ENCODE peak calls at places on chromosomes 3 and 15, in four cellular contexts. X is HepG2; Z is CD8-positive, alpha-beta memory T cell; M is AG04450. U is an unnamed sample.

GRCh38 chr3:93924491-93924890 is 49.2 kb downstream of the PROS1 start:
- DNase-seq in X (no peak), Z (no peak), M (no peak), U (no peak)

GRCh38 chr3:87287025-87287424 is 10.6 kb upstream of the POU1F1 start:
- DNase-seq in X (no peak), Z (no peak), M (no peak), U (no peak)

GRCh38 chr3:127637971-127638370 is 9.0 kb downstream of the PODXL2 start:
- DNase-seq in X (no peak), Z (no peak), M (no peak), U (no peak)

GRCh38 chr3:117836296-117836695 is 1126.7 kb downstream of the TUSC7 start:
- DNase-seq in X (no peak), Z (no peak), M (no peak), U (no peak)

GRCh38 chr3:105316307-105316706 is 50.4 kb upstream of the ALCAM start:
- DNase-seq in X (no peak), Z (no peak), M (no peak), U (no peak)

GRCh38 chr3:39196671-39197446 is 4.5 kb upstream of the XIRP1 start:
- DNase-seq in X (no peak), Z (no peak), M (no peak), U (peak)

GRCh38 chr15:95680693-95681092 is 649.8 kb upstream of the NR2F2 start:
- DNase-seq in X (no peak), Z (no peak), M (no peak), U (no peak)

GRCh38 chr3:197354195-197355059 is 56.0 kb upstream of the DLG1 start:
- DNase-seq in X (no peak), Z (no peak), M (peak), U (peak)

GRCh38 chr15:43544266-43544665 is 26.9 kb downstream of the MAP1A start:
- DNase-seq in X (no peak), Z (no peak), M (no peak), U (no peak)

GRCh38 chr15:48667701-48668100 is 22.2 kb upstream of the FBN1 start:
- DNase-seq in X (no peak), Z (no peak), M (no peak), U (no peak)

GRCh38 chr3:177680442-177680821 is 483.1 kb upstream of the TBL1XR1 start:
- DNase-seq in X (no peak), Z (no peak), M (no peak), U (no peak)

GRCh38 chr3:69142090-69142489 is 19.7 kb upstream of the LMOD3 start:
- DNase-seq in X (no peak), Z (no peak), M (peak), U (no peak)

GRCh38 chr3:156201411-156202405 is 81.3 kb downstream of the KCNAB1 start:
- DNase-seq in X (no peak), Z (no peak), M (no peak), U (no peak)

GRCh38 chr3:183775781-183776180 is 49.6 kb downstream of the MAP6D1 start:
- DNase-seq in X (no peak), Z (no peak), M (no peak), U (peak)

GRCh38 chr3:18988619-18989229 is 159.6 kb upstream of the KCNH8 start:
- DNase-seq in X (peak), Z (peak), M (no peak), U (no peak)

GRCh38 chr15:100131321-100132224 is 210.2 kb downstream of the ADAMTS17 start:
- DNase-seq in X (peak), Z (no peak), M (no peak), U (peak)

GRCh38 chr15:40235201-40235890 is 3.5 kb upstream of the PAK6 start:
- DNase-seq in X (no peak), Z (no peak), M (no peak), U (no peak)

GRCh38 chr15:99967841-99968371 is 234.7 kb upstream of the LYSMD4 start:
- DNase-seq in X (no peak), Z (no peak), M (no peak), U (no peak)

GRCh38 chr3:21506061-21506460 is 244.9 kb downstream of the ZNF385D start:
- DNase-seq in X (no peak), Z (no peak), M (no peak), U (no peak)

GRCh38 chr3:131350506-131350905 is 31.1 kb upstream of the NUDT16 start:
- DNase-seq in X (no peak), Z (no peak), M (no peak), U (no peak)

GRCh38 chr3:21526461-21526860 is 224.5 kb downstream of the ZNF385D start:
- DNase-seq in X (no peak), Z (no peak), M (no peak), U (no peak)

GRCh38 chr3:122392868-122393844 is 9.2 kb downstream of the FAM162A start:
- DNase-seq in X (peak), Z (peak), M (no peak), U (no peak)

GRCh38 chr15:42134617-42135243 is 21.7 kb downstream of the PLA2G4F start:
- DNase-seq in X (peak), Z (no peak), M (no peak), U (no peak)

GRCh38 chr3:137792633-137793271 is 28.6 kb downstream of the SOX14 start:
- DNase-seq in X (peak), Z (no peak), M (no peak), U (no peak)

GRCh38 chr15:90934256-90934948 is 683 bp upstream of the UNC45A start:
- DNase-seq in X (peak), Z (peak), M (peak), U (peak)

GRCh38 chr3:64121750-64122311 is 98.5 kb upstream of the PSMD6 start:
- DNase-seq in X (no peak), Z (no peak), M (no peak), U (no peak)

GRCh38 chr15:35678774-35679173 is 132.8 kb upstream of the DPH6 start:
- DNase-seq in X (no peak), Z (no peak), M (no peak), U (no peak)

GRCh38 chr15:65087411-65087810 is 10.9 kb downstream of the KBTBD13 start:
- DNase-seq in X (no peak), Z (no peak), M (no peak), U (peak)

GRCh38 chr3:134795776-134796312 is 784 bp downstream of the EPHB1 start:
- DNase-seq in X (no peak), Z (no peak), M (no peak), U (no peak)

GRCh38 chr15:75727851-75728715 is 15.4 kb upstream of the CSPG4 start:
- DNase-seq in X (peak), Z (peak), M (no peak), U (peak)

GRCh38 chr15:48896775-48897143 is 18.8 kb downstream of the EID1 start:
- DNase-seq in X (no peak), Z (no peak), M (no peak), U (no peak)

GRCh38 chr15:51380999-51381806 is 39.7 kb downstream of the GLDN start:
- DNase-seq in X (peak), Z (no peak), M (peak), U (peak)

GRCh38 chr3:126888186-126888760 is 94.6 kb upstream of the PLXNA1 start:
- DNase-seq in X (no peak), Z (no peak), M (no peak), U (no peak)

GRCh38 chr15:74778599-74778970 is 3.3 kb upstream of the CSK start:
- DNase-seq in X (no peak), Z (no peak), M (no peak), U (no peak)

DNA sequence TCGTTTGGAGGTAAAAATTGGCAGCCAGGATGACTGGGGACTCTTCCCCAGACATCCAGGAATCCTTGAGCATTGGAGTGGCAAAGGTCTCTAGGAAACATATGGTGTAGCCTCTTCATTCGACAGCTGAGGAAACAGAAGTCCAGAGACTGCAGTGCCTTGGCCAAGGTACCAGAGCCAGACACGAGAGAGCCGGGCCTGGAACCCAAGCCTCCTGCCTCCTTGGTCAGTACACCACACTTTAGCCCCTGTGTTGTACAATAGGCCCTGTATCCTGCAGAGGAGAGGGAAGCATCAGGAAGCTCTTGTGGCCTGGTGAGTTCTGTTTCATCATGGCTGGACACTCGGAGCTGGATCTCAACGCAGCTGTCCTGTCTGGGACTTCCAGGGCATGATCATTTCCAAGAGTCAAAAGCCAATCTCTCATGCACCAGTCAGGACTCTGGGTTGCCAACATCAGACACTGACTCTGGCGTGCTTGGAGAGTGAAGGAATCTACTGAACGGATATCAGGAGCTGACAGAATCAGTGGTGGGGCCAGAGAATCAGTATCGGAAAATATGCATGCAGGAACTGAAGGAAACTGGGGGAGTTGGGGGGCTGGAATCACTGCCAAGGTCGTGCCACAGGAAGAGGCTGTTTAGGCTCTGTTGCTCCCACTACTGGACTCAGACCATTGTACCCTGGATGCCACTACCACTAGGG is 6.4 kb upstream of the MINAR1 start:
- DNase-seq in X (no peak), Z (no peak), M (no peak), U (no peak)
- H3K27ac ChIP-seq in X (no peak), Z (no peak), M (no peak), U (no peak)

DNA sequence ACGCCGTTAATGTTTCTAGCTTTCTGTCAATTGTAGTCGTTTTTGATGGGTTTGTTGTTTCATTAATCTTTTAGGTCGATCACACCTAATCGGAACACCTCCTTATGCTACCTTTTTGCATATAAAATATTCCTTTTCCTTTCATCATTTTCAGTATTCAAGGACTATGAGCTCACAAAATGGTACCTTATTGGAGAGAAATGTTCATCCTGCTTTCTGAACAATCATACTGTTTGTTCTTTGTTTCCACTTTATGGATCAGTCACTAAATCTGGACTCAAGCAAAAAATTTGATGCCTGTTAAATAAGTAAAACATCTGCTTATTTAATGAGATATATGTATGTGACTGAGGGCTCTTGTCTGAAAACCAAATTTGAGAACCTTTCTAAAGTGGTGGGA is 1.1 kb downstream of the KIF15 start:
- DNase-seq in X (no peak), Z (no peak), M (no peak), U (no peak)
- H3K4me3 ChIP-seq in X (peak), Z (no peak), M (peak), U (no peak)

DNA sequence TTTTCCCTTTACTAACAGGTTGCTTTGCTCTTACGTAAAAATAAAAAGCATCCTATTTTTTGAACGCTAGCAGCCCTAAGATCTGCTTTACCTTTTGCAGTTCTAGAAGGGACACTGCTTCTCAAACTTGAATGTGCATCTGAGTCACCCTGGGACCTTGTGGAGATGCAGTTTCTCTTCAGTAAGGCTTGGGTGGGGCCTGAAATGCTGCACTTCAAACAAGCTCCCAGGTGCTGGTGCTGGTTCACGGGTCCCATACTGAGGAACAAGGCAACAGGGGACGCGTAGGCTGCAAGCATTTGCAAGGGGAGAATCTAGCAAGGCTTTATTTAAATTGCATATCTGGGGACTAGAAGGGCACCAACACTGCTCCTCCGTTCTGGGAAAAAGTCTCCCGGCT is 30.0 kb downstream of the MB21D2 start:
- DNase-seq in X (no peak), Z (no peak), M (no peak), U (no peak)
- H3K27ac ChIP-seq in X (peak), Z (no peak), M (no peak), U (no peak)

GRCh38 chr3:119492128-119492527 is 6.2 kb upstream of the TIMMDC1 start:
- DNase-seq in X (no peak), Z (no peak), M (no peak), U (no peak)

GRCh38 chr3:119497824-119498187 is 541 bp upstream of the TIMMDC1 start:
- DNase-seq in X (peak), Z (no peak), M (no peak), U (peak)

GRCh38 chr3:119490153-119490552 is 8.2 kb upstream of the TIMMDC1 start:
- DNase-seq in X (no peak), Z (no peak), M (no peak), U (no peak)

GRCh38 chr3:119494597-119494996 is 3.8 kb upstream of the TIMMDC1 start:
- DNase-seq in X (no peak), Z (no peak), M (no peak), U (no peak)

GRCh38 chr3:119492810-119493209 is 5.5 kb upstream of the TIMMDC1 start:
- DNase-seq in X (no peak), Z (no peak), M (no peak), U (no peak)
- H3K4me3 ChIP-seq in X (no peak), Z (no peak), M (no peak), U (no peak)

DNA sequence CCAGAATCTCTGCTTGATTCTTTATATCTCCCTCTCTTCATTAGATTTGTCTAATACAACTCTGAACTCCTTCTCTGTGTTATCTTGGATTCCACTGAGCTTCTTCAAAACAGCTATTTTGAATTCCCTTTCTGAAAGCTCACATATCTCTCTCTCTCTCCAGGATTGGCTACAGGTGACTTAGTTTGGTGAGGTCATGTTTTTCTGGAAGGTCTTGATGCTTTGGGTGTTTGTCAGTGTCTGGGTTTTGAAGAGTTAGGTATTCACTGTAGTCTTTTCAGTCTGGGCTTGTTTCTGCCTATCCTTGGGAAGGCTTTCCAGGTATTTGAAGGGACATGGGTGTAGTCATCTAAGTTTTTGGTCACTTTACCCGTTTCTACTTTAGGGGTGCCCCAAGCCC is 781.8 kb downstream of the FHIT start:
- DNase-seq in X (no peak), Z (no peak), M (no peak), U (no peak)
- H3K27ac ChIP-seq in X (no peak), Z (no peak), M (no peak), U (no peak)

GRCh38 chr3:47892284-47892683 is 89.3 kb downstream of the DHX30 start:
- DNase-seq in X (no peak), Z (no peak), M (no peak), U (no peak)

GRCh38 chr3:47895241-47895640 is 92.3 kb downstream of the DHX30 start:
- DNase-seq in X (no peak), Z (no peak), M (no peak), U (no peak)

GRCh38 chr3:47890037-47890831 is 87.3 kb downstream of the DHX30 start:
- DNase-seq in X (no peak), Z (no peak), M (no peak), U (no peak)

GRCh38 chr3:47889001-47889757 is 86.2 kb downstream of the DHX30 start:
- DNase-seq in X (no peak), Z (no peak), M (no peak), U (no peak)

DNA sequence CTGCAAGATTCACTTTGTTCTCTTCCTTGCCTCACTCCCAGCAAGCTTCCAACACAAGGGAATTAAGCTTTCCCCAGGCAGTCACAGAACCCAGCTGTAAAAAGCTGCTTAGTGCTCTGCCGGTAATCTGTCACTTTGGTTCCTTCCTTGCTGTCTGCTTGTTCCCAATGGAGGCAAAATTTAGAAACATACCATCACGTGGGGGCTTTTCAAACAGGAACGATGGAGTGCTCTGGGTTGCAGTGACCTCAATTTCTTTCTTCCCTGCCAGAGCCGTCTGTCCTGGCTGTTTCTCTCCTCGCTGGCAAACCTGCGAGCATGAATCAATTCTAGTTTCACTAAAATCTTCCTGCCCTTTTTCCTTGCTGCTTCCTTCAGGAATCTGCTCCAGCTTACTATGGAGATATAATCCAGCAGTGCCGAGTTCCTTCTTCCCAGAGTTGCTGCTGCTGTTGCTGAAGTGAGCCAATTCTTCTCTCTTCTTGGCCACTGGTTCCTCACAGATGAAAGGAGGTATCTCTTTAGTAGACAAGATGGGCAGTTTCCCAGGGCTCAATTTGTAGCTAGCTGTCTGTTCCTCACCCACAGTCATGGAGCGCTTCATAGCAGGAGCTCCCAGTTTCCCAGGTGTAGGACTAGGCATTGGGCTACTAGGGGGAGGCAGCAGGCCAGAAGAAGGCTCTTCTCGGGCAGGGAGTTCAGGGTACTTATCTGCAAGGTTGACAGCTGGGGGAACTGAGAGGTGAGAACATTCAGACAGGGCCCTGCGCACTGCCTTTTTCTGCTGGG is 88.1 kb downstream of the DHX30 start:
- DNase-seq in X (no peak), Z (no peak), M (no peak), U (peak)
- H3K4me3 ChIP-seq in X (no peak), Z (no peak), M (no peak), U (peak)

DNA sequence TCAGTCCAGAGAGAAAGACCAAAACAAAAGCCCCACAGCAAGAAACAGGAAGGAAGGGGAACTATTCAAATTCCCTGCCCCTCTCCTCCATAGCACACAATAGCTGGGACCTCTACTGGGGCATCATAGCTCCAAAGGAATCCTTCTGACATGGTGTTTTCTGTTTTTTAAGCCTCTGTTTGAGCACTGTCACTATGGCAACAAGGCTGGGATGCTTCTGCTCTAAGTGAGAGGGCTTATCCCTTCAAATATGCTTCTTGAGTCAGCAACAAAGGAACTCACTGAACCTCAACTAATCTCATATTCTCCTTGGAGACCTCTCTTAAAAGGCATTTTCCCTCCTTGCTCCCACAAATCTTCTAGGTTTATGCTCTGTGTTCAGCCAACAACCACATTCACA is 40.5 kb downstream of the MYLK start:
- DNase-seq in X (no peak), Z (no peak), M (no peak), U (no peak)
- H3K27ac ChIP-seq in X (no peak), Z (no peak), M (no peak), U (no peak)